ENCODE peak calls at places on chromosomes 5 and 9, in six cellular contexts. One of them, this sample, is unnamed.

GRCh38 chr5:50667079-50667652 is 729 bp downstream of the PARP8 start:
- DNase-seq in smooth muscle cell of the brain vasculature: no peak
- DNase-seq in activated CD4-positive, alpha-beta T cell treated with anti-CD3 and anti-CD28 coated beads for 1 hour: no peak
- DNase-seq in stimulated activated CD8-positive, alpha-beta memory T cell treated with anti-CD3 and anti-CD28 coated beads, Interleukin-7, amount 100 ng/mL, for 24 hours: peak
- DNase-seq in stimulated activated CD4-positive, alpha-beta T cell treated with anti-CD3 and anti-CD28 coated beads, Interleukin-15, amount 100 ng/mL, for 24 hours: peak
- DNase-seq in iris pigment epithelial cell: peak
- DNase-seq in this sample: no peak

GRCh38 chr9:127181595-127182190 is 59.3 kb upstream of the ANGPTL2 start:
- DNase-seq in smooth muscle cell of the brain vasculature: no peak
- DNase-seq in activated CD4-positive, alpha-beta T cell treated with anti-CD3 and anti-CD28 coated beads for 1 hour: no peak
- DNase-seq in stimulated activated CD8-positive, alpha-beta memory T cell treated with anti-CD3 and anti-CD28 coated beads, Interleukin-7, amount 100 ng/mL, for 24 hours: no peak
- DNase-seq in stimulated activated CD4-positive, alpha-beta T cell treated with anti-CD3 and anti-CD28 coated beads, Interleukin-15, amount 100 ng/mL, for 24 hours: no peak
- DNase-seq in iris pigment epithelial cell: no peak
- DNase-seq in this sample: no peak

GRCh38 chr9:32351845-32352244 is 32.6 kb upstream of the ACO1 start:
- DNase-seq in smooth muscle cell of the brain vasculature: no peak
- DNase-seq in activated CD4-positive, alpha-beta T cell treated with anti-CD3 and anti-CD28 coated beads for 1 hour: no peak
- DNase-seq in stimulated activated CD8-positive, alpha-beta memory T cell treated with anti-CD3 and anti-CD28 coated beads, Interleukin-7, amount 100 ng/mL, for 24 hours: no peak
- DNase-seq in stimulated activated CD4-positive, alpha-beta T cell treated with anti-CD3 and anti-CD28 coated beads, Interleukin-15, amount 100 ng/mL, for 24 hours: no peak
- DNase-seq in iris pigment epithelial cell: peak
- DNase-seq in this sample: peak

GRCh38 chr5:151721087-151721646 is 34.5 kb upstream of the SPARC start:
- DNase-seq in smooth muscle cell of the brain vasculature: no peak
- DNase-seq in activated CD4-positive, alpha-beta T cell treated with anti-CD3 and anti-CD28 coated beads for 1 hour: no peak
- DNase-seq in stimulated activated CD8-positive, alpha-beta memory T cell treated with anti-CD3 and anti-CD28 coated beads, Interleukin-7, amount 100 ng/mL, for 24 hours: no peak
- DNase-seq in stimulated activated CD4-positive, alpha-beta T cell treated with anti-CD3 and anti-CD28 coated beads, Interleukin-15, amount 100 ng/mL, for 24 hours: peak
- DNase-seq in iris pigment epithelial cell: peak
- DNase-seq in this sample: peak

GRCh38 chr5:81579525-81579924 is 171.4 kb downstream of the SSBP2 start:
- DNase-seq in smooth muscle cell of the brain vasculature: no peak
- DNase-seq in activated CD4-positive, alpha-beta T cell treated with anti-CD3 and anti-CD28 coated beads for 1 hour: no peak
- DNase-seq in stimulated activated CD8-positive, alpha-beta memory T cell treated with anti-CD3 and anti-CD28 coated beads, Interleukin-7, amount 100 ng/mL, for 24 hours: no peak
- DNase-seq in stimulated activated CD4-positive, alpha-beta T cell treated with anti-CD3 and anti-CD28 coated beads, Interleukin-15, amount 100 ng/mL, for 24 hours: no peak
- DNase-seq in iris pigment epithelial cell: peak
- DNase-seq in this sample: no peak

GRCh38 chr9:125756499-125756898 is 9.3 kb downstream of the PBX3 start:
- DNase-seq in smooth muscle cell of the brain vasculature: no peak
- DNase-seq in activated CD4-positive, alpha-beta T cell treated with anti-CD3 and anti-CD28 coated beads for 1 hour: no peak
- DNase-seq in stimulated activated CD8-positive, alpha-beta memory T cell treated with anti-CD3 and anti-CD28 coated beads, Interleukin-7, amount 100 ng/mL, for 24 hours: no peak
- DNase-seq in stimulated activated CD4-positive, alpha-beta T cell treated with anti-CD3 and anti-CD28 coated beads, Interleukin-15, amount 100 ng/mL, for 24 hours: no peak
- DNase-seq in iris pigment epithelial cell: no peak
- DNase-seq in this sample: peak

GRCh38 chr5:79202076-79202475 is 33.9 kb upstream of the JMY start:
- DNase-seq in smooth muscle cell of the brain vasculature: no peak
- DNase-seq in activated CD4-positive, alpha-beta T cell treated with anti-CD3 and anti-CD28 coated beads for 1 hour: no peak
- DNase-seq in stimulated activated CD8-positive, alpha-beta memory T cell treated with anti-CD3 and anti-CD28 coated beads, Interleukin-7, amount 100 ng/mL, for 24 hours: no peak
- DNase-seq in stimulated activated CD4-positive, alpha-beta T cell treated with anti-CD3 and anti-CD28 coated beads, Interleukin-15, amount 100 ng/mL, for 24 hours: no peak
- DNase-seq in iris pigment epithelial cell: peak
- DNase-seq in this sample: peak

GRCh38 chr5:35745666-35746065 is 111.0 kb upstream of the IL7R start:
- DNase-seq in smooth muscle cell of the brain vasculature: no peak
- DNase-seq in activated CD4-positive, alpha-beta T cell treated with anti-CD3 and anti-CD28 coated beads for 1 hour: no peak
- DNase-seq in stimulated activated CD8-positive, alpha-beta memory T cell treated with anti-CD3 and anti-CD28 coated beads, Interleukin-7, amount 100 ng/mL, for 24 hours: no peak
- DNase-seq in stimulated activated CD4-positive, alpha-beta T cell treated with anti-CD3 and anti-CD28 coated beads, Interleukin-15, amount 100 ng/mL, for 24 hours: no peak
- DNase-seq in iris pigment epithelial cell: no peak
- DNase-seq in this sample: no peak

GRCh38 chr5:95422842-95423241 is 31.7 kb downstream of the FAM81B start:
- DNase-seq in smooth muscle cell of the brain vasculature: no peak
- DNase-seq in activated CD4-positive, alpha-beta T cell treated with anti-CD3 and anti-CD28 coated beads for 1 hour: no peak
- DNase-seq in stimulated activated CD8-positive, alpha-beta memory T cell treated with anti-CD3 and anti-CD28 coated beads, Interleukin-7, amount 100 ng/mL, for 24 hours: no peak
- DNase-seq in stimulated activated CD4-positive, alpha-beta T cell treated with anti-CD3 and anti-CD28 coated beads, Interleukin-15, amount 100 ng/mL, for 24 hours: no peak
- DNase-seq in iris pigment epithelial cell: peak
- DNase-seq in this sample: no peak

GRCh38 chr9:87973122-87973521 is 1.2 kb downstream of the CDK20 start:
- DNase-seq in smooth muscle cell of the brain vasculature: no peak
- DNase-seq in activated CD4-positive, alpha-beta T cell treated with anti-CD3 and anti-CD28 coated beads for 1 hour: no peak
- DNase-seq in stimulated activated CD8-positive, alpha-beta memory T cell treated with anti-CD3 and anti-CD28 coated beads, Interleukin-7, amount 100 ng/mL, for 24 hours: no peak
- DNase-seq in stimulated activated CD4-positive, alpha-beta T cell treated with anti-CD3 and anti-CD28 coated beads, Interleukin-15, amount 100 ng/mL, for 24 hours: no peak
- DNase-seq in iris pigment epithelial cell: no peak
- DNase-seq in this sample: no peak

GRCh38 chr5:132309679-132310078 is 15.5 kb downstream of the SLC22A4 start:
- DNase-seq in smooth muscle cell of the brain vasculature: no peak
- DNase-seq in activated CD4-positive, alpha-beta T cell treated with anti-CD3 and anti-CD28 coated beads for 1 hour: no peak
- DNase-seq in stimulated activated CD8-positive, alpha-beta memory T cell treated with anti-CD3 and anti-CD28 coated beads, Interleukin-7, amount 100 ng/mL, for 24 hours: no peak
- DNase-seq in stimulated activated CD4-positive, alpha-beta T cell treated with anti-CD3 and anti-CD28 coated beads, Interleukin-15, amount 100 ng/mL, for 24 hours: no peak
- DNase-seq in iris pigment epithelial cell: no peak
- DNase-seq in this sample: no peak

GRCh38 chr5:90658620-90659019 is 100.0 kb downstream of the ADGRV1 start:
- DNase-seq in smooth muscle cell of the brain vasculature: no peak
- DNase-seq in activated CD4-positive, alpha-beta T cell treated with anti-CD3 and anti-CD28 coated beads for 1 hour: no peak
- DNase-seq in stimulated activated CD8-positive, alpha-beta memory T cell treated with anti-CD3 and anti-CD28 coated beads, Interleukin-7, amount 100 ng/mL, for 24 hours: no peak
- DNase-seq in stimulated activated CD4-positive, alpha-beta T cell treated with anti-CD3 and anti-CD28 coated beads, Interleukin-15, amount 100 ng/mL, for 24 hours: no peak
- DNase-seq in iris pigment epithelial cell: no peak
- DNase-seq in this sample: no peak

GRCh38 chr5:173802670-173803165 is 85.4 kb upstream of the CPEB4 start:
- DNase-seq in smooth muscle cell of the brain vasculature: no peak
- DNase-seq in activated CD4-positive, alpha-beta T cell treated with anti-CD3 and anti-CD28 coated beads for 1 hour: no peak
- DNase-seq in stimulated activated CD8-positive, alpha-beta memory T cell treated with anti-CD3 and anti-CD28 coated beads, Interleukin-7, amount 100 ng/mL, for 24 hours: no peak
- DNase-seq in stimulated activated CD4-positive, alpha-beta T cell treated with anti-CD3 and anti-CD28 coated beads, Interleukin-15, amount 100 ng/mL, for 24 hours: no peak
- DNase-seq in iris pigment epithelial cell: peak
- DNase-seq in this sample: peak

GRCh38 chr5:17224858-17225436 is 7.5 kb downstream of the BASP1 start:
- DNase-seq in smooth muscle cell of the brain vasculature: no peak
- DNase-seq in activated CD4-positive, alpha-beta T cell treated with anti-CD3 and anti-CD28 coated beads for 1 hour: no peak
- DNase-seq in stimulated activated CD8-positive, alpha-beta memory T cell treated with anti-CD3 and anti-CD28 coated beads, Interleukin-7, amount 100 ng/mL, for 24 hours: no peak
- DNase-seq in stimulated activated CD4-positive, alpha-beta T cell treated with anti-CD3 and anti-CD28 coated beads, Interleukin-15, amount 100 ng/mL, for 24 hours: no peak
- DNase-seq in iris pigment epithelial cell: peak
- DNase-seq in this sample: no peak

GRCh38 chr5:15525679-15526275 is 25.8 kb downstream of the FBXL7 start:
- DNase-seq in smooth muscle cell of the brain vasculature: no peak
- DNase-seq in activated CD4-positive, alpha-beta T cell treated with anti-CD3 and anti-CD28 coated beads for 1 hour: no peak
- DNase-seq in stimulated activated CD8-positive, alpha-beta memory T cell treated with anti-CD3 and anti-CD28 coated beads, Interleukin-7, amount 100 ng/mL, for 24 hours: no peak
- DNase-seq in stimulated activated CD4-positive, alpha-beta T cell treated with anti-CD3 and anti-CD28 coated beads, Interleukin-15, amount 100 ng/mL, for 24 hours: no peak
- DNase-seq in iris pigment epithelial cell: peak
- DNase-seq in this sample: no peak

GRCh38 chr5:133565993-133566392 is 46.3 kb downstream of the FSTL4 start:
- DNase-seq in smooth muscle cell of the brain vasculature: no peak
- DNase-seq in activated CD4-positive, alpha-beta T cell treated with anti-CD3 and anti-CD28 coated beads for 1 hour: no peak
- DNase-seq in stimulated activated CD8-positive, alpha-beta memory T cell treated with anti-CD3 and anti-CD28 coated beads, Interleukin-7, amount 100 ng/mL, for 24 hours: no peak
- DNase-seq in stimulated activated CD4-positive, alpha-beta T cell treated with anti-CD3 and anti-CD28 coated beads, Interleukin-15, amount 100 ng/mL, for 24 hours: peak
- DNase-seq in iris pigment epithelial cell: peak
- DNase-seq in this sample: peak

GRCh38 chr5:76521240-76521758 is 101.9 kb downstream of the F2RL2 start:
- DNase-seq in smooth muscle cell of the brain vasculature: no peak
- DNase-seq in activated CD4-positive, alpha-beta T cell treated with anti-CD3 and anti-CD28 coated beads for 1 hour: no peak
- DNase-seq in stimulated activated CD8-positive, alpha-beta memory T cell treated with anti-CD3 and anti-CD28 coated beads, Interleukin-7, amount 100 ng/mL, for 24 hours: no peak
- DNase-seq in stimulated activated CD4-positive, alpha-beta T cell treated with anti-CD3 and anti-CD28 coated beads, Interleukin-15, amount 100 ng/mL, for 24 hours: peak
- DNase-seq in iris pigment epithelial cell: peak
- DNase-seq in this sample: peak

GRCh38 chr5:116740771-116741170 is 166.1 kb upstream of the SEMA6A start:
- DNase-seq in smooth muscle cell of the brain vasculature: no peak
- DNase-seq in activated CD4-positive, alpha-beta T cell treated with anti-CD3 and anti-CD28 coated beads for 1 hour: no peak
- DNase-seq in stimulated activated CD8-positive, alpha-beta memory T cell treated with anti-CD3 and anti-CD28 coated beads, Interleukin-7, amount 100 ng/mL, for 24 hours: no peak
- DNase-seq in stimulated activated CD4-positive, alpha-beta T cell treated with anti-CD3 and anti-CD28 coated beads, Interleukin-15, amount 100 ng/mL, for 24 hours: no peak
- DNase-seq in iris pigment epithelial cell: no peak
- DNase-seq in this sample: no peak

GRCh38 chr9:92638621-92639101 is 31.3 kb downstream of the IPPK start:
- DNase-seq in smooth muscle cell of the brain vasculature: no peak
- DNase-seq in activated CD4-positive, alpha-beta T cell treated with anti-CD3 and anti-CD28 coated beads for 1 hour: no peak
- DNase-seq in stimulated activated CD8-positive, alpha-beta memory T cell treated with anti-CD3 and anti-CD28 coated beads, Interleukin-7, amount 100 ng/mL, for 24 hours: no peak
- DNase-seq in stimulated activated CD4-positive, alpha-beta T cell treated with anti-CD3 and anti-CD28 coated beads, Interleukin-15, amount 100 ng/mL, for 24 hours: no peak
- DNase-seq in iris pigment epithelial cell: no peak
- DNase-seq in this sample: no peak

GRCh38 chr5:64952961-64953360 is 184.2 kb downstream of the CWC27 start:
- DNase-seq in smooth muscle cell of the brain vasculature: no peak
- DNase-seq in activated CD4-positive, alpha-beta T cell treated with anti-CD3 and anti-CD28 coated beads for 1 hour: no peak
- DNase-seq in stimulated activated CD8-positive, alpha-beta memory T cell treated with anti-CD3 and anti-CD28 coated beads, Interleukin-7, amount 100 ng/mL, for 24 hours: no peak
- DNase-seq in stimulated activated CD4-positive, alpha-beta T cell treated with anti-CD3 and anti-CD28 coated beads, Interleukin-15, amount 100 ng/mL, for 24 hours: no peak
- DNase-seq in iris pigment epithelial cell: no peak
- DNase-seq in this sample: no peak

GRCh38 chr5:125058185-125058826 is 311.9 kb upstream of the ZNF608 start:
- DNase-seq in smooth muscle cell of the brain vasculature: no peak
- DNase-seq in activated CD4-positive, alpha-beta T cell treated with anti-CD3 and anti-CD28 coated beads for 1 hour: no peak
- DNase-seq in stimulated activated CD8-positive, alpha-beta memory T cell treated with anti-CD3 and anti-CD28 coated beads, Interleukin-7, amount 100 ng/mL, for 24 hours: no peak
- DNase-seq in stimulated activated CD4-positive, alpha-beta T cell treated with anti-CD3 and anti-CD28 coated beads, Interleukin-15, amount 100 ng/mL, for 24 hours: no peak
- DNase-seq in iris pigment epithelial cell: peak
- DNase-seq in this sample: no peak

GRCh38 chr5:109844148-109844547 is 154.4 kb downstream of the MAN2A1 start:
- DNase-seq in smooth muscle cell of the brain vasculature: no peak
- DNase-seq in activated CD4-positive, alpha-beta T cell treated with anti-CD3 and anti-CD28 coated beads for 1 hour: no peak
- DNase-seq in stimulated activated CD8-positive, alpha-beta memory T cell treated with anti-CD3 and anti-CD28 coated beads, Interleukin-7, amount 100 ng/mL, for 24 hours: no peak
- DNase-seq in stimulated activated CD4-positive, alpha-beta T cell treated with anti-CD3 and anti-CD28 coated beads, Interleukin-15, amount 100 ng/mL, for 24 hours: no peak
- DNase-seq in iris pigment epithelial cell: peak
- DNase-seq in this sample: no peak

GRCh38 chr9:20532584-20532983 is 89.7 kb downstream of the MLLT3 start:
- DNase-seq in smooth muscle cell of the brain vasculature: no peak
- DNase-seq in activated CD4-positive, alpha-beta T cell treated with anti-CD3 and anti-CD28 coated beads for 1 hour: no peak
- DNase-seq in stimulated activated CD8-positive, alpha-beta memory T cell treated with anti-CD3 and anti-CD28 coated beads, Interleukin-7, amount 100 ng/mL, for 24 hours: no peak
- DNase-seq in stimulated activated CD4-positive, alpha-beta T cell treated with anti-CD3 and anti-CD28 coated beads, Interleukin-15, amount 100 ng/mL, for 24 hours: no peak
- DNase-seq in iris pigment epithelial cell: no peak
- DNase-seq in this sample: peak

GRCh38 chr5:134541736-134542376 is 16.4 kb downstream of the JADE2 start:
- DNase-seq in smooth muscle cell of the brain vasculature: no peak
- DNase-seq in activated CD4-positive, alpha-beta T cell treated with anti-CD3 and anti-CD28 coated beads for 1 hour: no peak
- DNase-seq in stimulated activated CD8-positive, alpha-beta memory T cell treated with anti-CD3 and anti-CD28 coated beads, Interleukin-7, amount 100 ng/mL, for 24 hours: no peak
- DNase-seq in stimulated activated CD4-positive, alpha-beta T cell treated with anti-CD3 and anti-CD28 coated beads, Interleukin-15, amount 100 ng/mL, for 24 hours: peak
- DNase-seq in iris pigment epithelial cell: peak
- DNase-seq in this sample: no peak

GRCh38 chr5:111999286-111999685 is 242.3 kb upstream of the NREP start:
- DNase-seq in smooth muscle cell of the brain vasculature: no peak
- DNase-seq in activated CD4-positive, alpha-beta T cell treated with anti-CD3 and anti-CD28 coated beads for 1 hour: no peak
- DNase-seq in stimulated activated CD8-positive, alpha-beta memory T cell treated with anti-CD3 and anti-CD28 coated beads, Interleukin-7, amount 100 ng/mL, for 24 hours: no peak
- DNase-seq in stimulated activated CD4-positive, alpha-beta T cell treated with anti-CD3 and anti-CD28 coated beads, Interleukin-15, amount 100 ng/mL, for 24 hours: no peak
- DNase-seq in iris pigment epithelial cell: peak
- DNase-seq in this sample: no peak

GRCh38 chr5:171606414-171607024 is 179.1 kb upstream of the SMIM23 start:
- DNase-seq in smooth muscle cell of the brain vasculature: no peak
- DNase-seq in activated CD4-positive, alpha-beta T cell treated with anti-CD3 and anti-CD28 coated beads for 1 hour: no peak
- DNase-seq in stimulated activated CD8-positive, alpha-beta memory T cell treated with anti-CD3 and anti-CD28 coated beads, Interleukin-7, amount 100 ng/mL, for 24 hours: no peak
- DNase-seq in stimulated activated CD4-positive, alpha-beta T cell treated with anti-CD3 and anti-CD28 coated beads, Interleukin-15, amount 100 ng/mL, for 24 hours: no peak
- DNase-seq in iris pigment epithelial cell: peak
- DNase-seq in this sample: no peak

This sample was measured in kidney tubule cell.